ENCODE peak calls at places on chromosome X, in seven cellular contexts. One of them, this sample, is unnamed.

GRCh38 chrX:107505223-107505622 is 55.8 kb downstream of the FRMPD3 start:
- DNase-seq in nephron progenitor cell: no peak
- DNase-seq in cardiac muscle cell: no peak
- DNase-seq in RWPE2: no peak
- DNase-seq in kidney: no peak
- DNase-seq in heart right ventricle: no peak
- DNase-seq in AG04450: no peak
- DNase-seq in this sample: no peak

GRCh38 chrX:100797359-100797758 is 22.8 kb upstream of the CSTF2 start:
- DNase-seq in nephron progenitor cell: no peak
- DNase-seq in cardiac muscle cell: no peak
- DNase-seq in RWPE2: no peak
- DNase-seq in kidney: no peak
- DNase-seq in heart right ventricle: no peak
- DNase-seq in AG04450: no peak
- DNase-seq in this sample: no peak

GRCh38 chrX:54043084-54043483 is 1.2 kb downstream of the PHF8 start:
- DNase-seq in nephron progenitor cell: no peak
- DNase-seq in cardiac muscle cell: no peak
- DNase-seq in RWPE2: no peak
- DNase-seq in kidney: no peak
- DNase-seq in heart right ventricle: no peak
- DNase-seq in AG04450: no peak
- DNase-seq in this sample: no peak

GRCh38 chrX:130196453-130196852 is 24.7 kb downstream of the RAB33A start:
- DNase-seq in nephron progenitor cell: no peak
- DNase-seq in cardiac muscle cell: no peak
- DNase-seq in RWPE2: no peak
- DNase-seq in kidney: no peak
- DNase-seq in heart right ventricle: no peak
- DNase-seq in AG04450: no peak
- DNase-seq in this sample: no peak

GRCh38 chrX:70478521-70478920 is 33.9 kb downstream of the DLG3 start:
- DNase-seq in nephron progenitor cell: no peak
- DNase-seq in cardiac muscle cell: no peak
- DNase-seq in RWPE2: no peak
- DNase-seq in kidney: no peak
- DNase-seq in heart right ventricle: no peak
- DNase-seq in AG04450: no peak
- DNase-seq in this sample: no peak

GRCh38 chrX:42673411-42673810 is 104.6 kb downstream of the PPP1R2C start:
- DNase-seq in nephron progenitor cell: no peak
- DNase-seq in cardiac muscle cell: no peak
- DNase-seq in RWPE2: no peak
- DNase-seq in kidney: no peak
- DNase-seq in heart right ventricle: no peak
- DNase-seq in AG04450: no peak
- DNase-seq in this sample: no peak

GRCh38 chrX:129653985-129654651 is 638 bp downstream of the APLN start:
- DNase-seq in nephron progenitor cell: peak
- DNase-seq in cardiac muscle cell: no peak
- DNase-seq in RWPE2: no peak
- DNase-seq in kidney: peak
- DNase-seq in heart right ventricle: peak
- DNase-seq in AG04450: no peak
- DNase-seq in this sample: peak

GRCh38 chrX:13996650-13997049 is 33.0 kb downstream of the GEMIN8 start:
- DNase-seq in nephron progenitor cell: no peak
- DNase-seq in cardiac muscle cell: no peak
- DNase-seq in RWPE2: no peak
- DNase-seq in kidney: no peak
- DNase-seq in heart right ventricle: no peak
- DNase-seq in AG04450: no peak
- DNase-seq in this sample: no peak

GRCh38 chrX:46255066-46255465 is 290.2 kb downstream of the ZNF674 start:
- DNase-seq in nephron progenitor cell: no peak
- DNase-seq in cardiac muscle cell: no peak
- DNase-seq in RWPE2: no peak
- DNase-seq in kidney: no peak
- DNase-seq in heart right ventricle: no peak
- DNase-seq in AG04450: no peak
- DNase-seq in this sample: no peak

GRCh38 chrX:113947548-113947947 is 636.3 kb upstream of the HTR2C start:
- DNase-seq in nephron progenitor cell: no peak
- DNase-seq in cardiac muscle cell: peak
- DNase-seq in RWPE2: no peak
- DNase-seq in kidney: no peak
- DNase-seq in heart right ventricle: no peak
- DNase-seq in AG04450: no peak
- DNase-seq in this sample: no peak

GRCh38 chrX:134528936-134529335 is 69.0 kb downstream of the HPRT1 start:
- DNase-seq in nephron progenitor cell: no peak
- DNase-seq in cardiac muscle cell: no peak
- DNase-seq in RWPE2: no peak
- DNase-seq in kidney: no peak
- DNase-seq in heart right ventricle: no peak
- DNase-seq in AG04450: no peak
- DNase-seq in this sample: no peak

DNA sequence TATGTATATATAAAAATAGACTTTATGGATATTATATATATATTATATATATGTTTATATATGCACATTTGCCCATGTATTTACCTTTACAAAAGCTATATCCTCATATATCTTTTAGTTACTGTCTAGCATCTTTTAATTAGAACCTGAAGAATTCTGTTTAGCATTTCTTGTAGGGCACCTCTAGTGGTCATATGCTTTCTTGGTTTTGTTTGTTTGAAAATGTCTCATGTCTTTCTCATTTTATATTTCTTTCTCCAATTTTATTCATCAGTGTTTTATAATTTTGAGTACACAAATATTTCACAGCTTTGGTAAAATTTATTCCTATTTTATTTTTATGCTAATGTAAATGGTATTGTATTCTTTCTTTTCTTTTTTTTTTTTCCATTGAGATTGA is 70.3 kb upstream of the SPIN4 start:
- DNase-seq in nephron progenitor cell: no peak
- DNase-seq in cardiac muscle cell: no peak
- DNase-seq in RWPE2: no peak
- DNase-seq in kidney: no peak
- DNase-seq in heart right ventricle: no peak
- DNase-seq in AG04450: no peak
- DNase-seq in this sample: no peak
- TF ChIP-seq CTCF in nephron progenitor cell: no peak
- TF ChIP-seq CTCF in cardiac muscle cell: no peak
- TF ChIP-seq CTCF in RWPE2: peak
- TF ChIP-seq CTCF in kidney: no peak
- TF ChIP-seq CTCF in heart right ventricle: no peak
- TF ChIP-seq CTCF in AG04450: no peak
- TF ChIP-seq CTCF in this sample: no peak

GRCh38 chrX:20063716-20064351 is 52.9 kb downstream of the MAP7D2 start:
- DNase-seq in nephron progenitor cell: no peak
- DNase-seq in cardiac muscle cell: no peak
- DNase-seq in RWPE2: no peak
- DNase-seq in kidney: no peak
- DNase-seq in heart right ventricle: no peak
- DNase-seq in AG04450: no peak
- DNase-seq in this sample: no peak
- TF ChIP-seq CTCF in nephron progenitor cell: no peak
- TF ChIP-seq CTCF in cardiac muscle cell: peak
- TF ChIP-seq CTCF in RWPE2: no peak
- TF ChIP-seq CTCF in kidney: no peak
- TF ChIP-seq CTCF in heart right ventricle: no peak
- TF ChIP-seq CTCF in AG04450: peak
- TF ChIP-seq CTCF in this sample: no peak

GRCh38 chrX:131792356-131792749 is 230.7 kb upstream of the STK26 start:
- DNase-seq in nephron progenitor cell: no peak
- DNase-seq in cardiac muscle cell: no peak
- DNase-seq in RWPE2: no peak
- DNase-seq in kidney: peak
- DNase-seq in heart right ventricle: peak
- DNase-seq in AG04450: no peak
- DNase-seq in this sample: peak
- TF ChIP-seq CTCF in nephron progenitor cell: no peak
- TF ChIP-seq CTCF in cardiac muscle cell: no peak
- TF ChIP-seq CTCF in RWPE2: no peak
- TF ChIP-seq CTCF in kidney: no peak
- TF ChIP-seq CTCF in heart right ventricle: peak
- TF ChIP-seq CTCF in AG04450: no peak
- TF ChIP-seq CTCF in this sample: peak

DNA sequence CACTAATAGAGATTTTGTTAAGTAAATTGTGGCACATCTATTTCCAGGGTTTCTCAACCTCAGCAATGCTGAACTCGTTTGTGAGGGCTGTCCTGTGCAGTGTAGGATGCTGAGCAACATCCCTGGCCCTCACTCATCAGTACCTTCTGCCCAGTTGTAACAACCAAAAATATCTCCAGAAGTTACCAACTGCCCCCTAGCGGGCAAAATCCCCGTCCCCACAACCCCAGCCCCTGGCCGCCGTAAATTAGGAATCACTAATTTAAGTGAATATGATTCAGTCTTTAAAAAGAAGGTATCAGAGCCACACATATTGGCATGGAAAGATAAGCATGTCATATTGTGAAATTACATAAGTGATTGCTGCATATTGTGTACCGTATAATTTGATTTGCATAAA is 123.4 kb downstream of the ASB9 start:
- DNase-seq in nephron progenitor cell: peak
- DNase-seq in cardiac muscle cell: peak
- DNase-seq in RWPE2: no peak
- DNase-seq in kidney: no peak
- DNase-seq in heart right ventricle: no peak
- DNase-seq in AG04450: no peak
- DNase-seq in this sample: no peak
- TF ChIP-seq CTCF in nephron progenitor cell: peak
- TF ChIP-seq CTCF in cardiac muscle cell: peak
- TF ChIP-seq CTCF in RWPE2: peak
- TF ChIP-seq CTCF in kidney: no peak
- TF ChIP-seq CTCF in heart right ventricle: peak
- TF ChIP-seq CTCF in AG04450: peak
- TF ChIP-seq CTCF in this sample: no peak

DNA sequence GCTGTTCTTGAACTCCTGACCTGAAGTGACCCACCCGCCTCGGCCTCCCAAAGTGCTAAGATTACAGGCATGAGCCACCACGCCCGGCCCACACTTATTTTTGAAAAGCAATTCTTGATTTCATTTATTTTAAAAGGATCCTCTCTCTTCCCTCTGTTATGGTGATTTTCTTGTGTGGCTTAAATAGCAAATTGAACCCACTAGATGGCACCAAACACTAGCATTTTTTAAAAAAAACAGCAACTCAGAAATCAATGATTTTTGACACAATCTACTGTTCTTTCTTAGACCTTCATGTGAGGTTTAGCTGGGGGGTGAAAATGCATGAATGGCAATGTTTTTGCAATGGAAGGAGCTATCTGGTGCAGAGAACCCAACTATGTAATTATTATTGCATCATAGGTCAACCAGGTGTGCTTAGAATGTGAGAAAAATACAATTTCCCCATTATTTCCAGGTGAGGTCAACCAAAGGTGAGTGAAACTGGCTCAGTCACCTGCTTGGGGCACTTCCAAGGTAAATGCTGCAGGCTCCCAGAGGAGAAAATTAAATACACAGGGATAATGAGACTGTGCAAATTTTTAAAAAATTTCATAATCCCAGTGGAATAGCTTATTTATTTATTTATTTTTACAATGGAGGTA is 226.6 kb upstream of the PRKX start:
- DNase-seq in nephron progenitor cell: no peak
- DNase-seq in cardiac muscle cell: peak
- DNase-seq in RWPE2: no peak
- DNase-seq in kidney: no peak
- DNase-seq in heart right ventricle: no peak
- DNase-seq in AG04450: no peak
- DNase-seq in this sample: no peak
- TF ChIP-seq CTCF in nephron progenitor cell: peak
- TF ChIP-seq CTCF in cardiac muscle cell: peak
- TF ChIP-seq CTCF in RWPE2: peak
- TF ChIP-seq CTCF in kidney: no peak
- TF ChIP-seq CTCF in heart right ventricle: no peak
- TF ChIP-seq CTCF in AG04450: peak
- TF ChIP-seq CTCF in this sample: no peak

GRCh38 chrX:24204958-24205357 is 55.4 kb downstream of the ZFX start:
- DNase-seq in nephron progenitor cell: no peak
- DNase-seq in cardiac muscle cell: no peak
- DNase-seq in RWPE2: no peak
- DNase-seq in kidney: no peak
- DNase-seq in heart right ventricle: no peak
- DNase-seq in AG04450: no peak
- DNase-seq in this sample: no peak
- TF ChIP-seq CTCF in nephron progenitor cell: no peak
- TF ChIP-seq CTCF in cardiac muscle cell: no peak
- TF ChIP-seq CTCF in RWPE2: no peak
- TF ChIP-seq CTCF in kidney: no peak
- TF ChIP-seq CTCF in heart right ventricle: no peak
- TF ChIP-seq CTCF in AG04450: no peak
- TF ChIP-seq CTCF in this sample: no peak

GRCh38 chrX:24990585-24990984 is 25.2 kb downstream of the ARX start:
- DNase-seq in nephron progenitor cell: no peak
- DNase-seq in cardiac muscle cell: no peak
- DNase-seq in RWPE2: no peak
- DNase-seq in kidney: no peak
- DNase-seq in heart right ventricle: no peak
- DNase-seq in AG04450: no peak
- DNase-seq in this sample: no peak
- TF ChIP-seq CTCF in nephron progenitor cell: no peak
- TF ChIP-seq CTCF in cardiac muscle cell: no peak
- TF ChIP-seq CTCF in RWPE2: no peak
- TF ChIP-seq CTCF in kidney: no peak
- TF ChIP-seq CTCF in heart right ventricle: no peak
- TF ChIP-seq CTCF in AG04450: peak
- TF ChIP-seq CTCF in this sample: no peak

This sample was measured in uterus.